ENCODE peak calls at places on chromosomes 5 and 9, in seven cellular contexts. I is GM23338; O is testis; J is effector memory CD4-positive, alpha-beta T cell; P is tibial nerve; N is MM.1S; K is prostate gland. W is an unnamed sample.

GRCh38 chr9:108478431-108478837 is 377.4 kb downstream of the ACTL7B start:
- DNase-seq in I (no peak), O (no peak), J (no peak), P (no peak), N (no peak), K (no peak), W (no peak)

GRCh38 chr9:94018628-94019027 is 63.5 kb upstream of the BARX1 start:
- DNase-seq in I (no peak), O (no peak), J (no peak), P (no peak), N (no peak), K (no peak), W (no peak)

GRCh38 chr9:13100914-13101572 is 178.4 kb downstream of the MPDZ start:
- DNase-seq in I (no peak), O (no peak), J (no peak), P (no peak), N (no peak), K (no peak), W (no peak)

GRCh38 chr5:177405805-177406204 is 3.6 kb downstream of the F12 start:
- DNase-seq in I (no peak), O (no peak), J (no peak), P (no peak), N (no peak), K (no peak), W (no peak)

GRCh38 chr5:103424008-103424407 is 138.6 kb downstream of the NUDT12 start:
- DNase-seq in I (no peak), O (no peak), J (no peak), P (no peak), N (no peak), K (no peak), W (no peak)

GRCh38 chr9:100674419-100675122 is 96.7 kb downstream of the CAVIN4 start:
- DNase-seq in I (no peak), O (no peak), J (no peak), P (no peak), N (peak; percentile 15), K (no peak), W (no peak)

GRCh38 chr9:92746567-92747458 is 17.8 kb downstream of the BICD2 start:
- DNase-seq in I (no peak), O (no peak), J (no peak), P (no peak), N (no peak), K (no peak), W (no peak)

GRCh38 chr9:2729721-2730120 is 12.4 kb downstream of the KCNV2 start:
- DNase-seq in I (no peak), O (no peak), J (no peak), P (no peak), N (no peak), K (no peak), W (no peak)

GRCh38 chr9:127975376-127976315 is 5.1 kb downstream of the EEIG1 start:
- DNase-seq in I (no peak), O (no peak), J (no peak), P (no peak), N (no peak), K (no peak), W (no peak)

GRCh38 chr5:101943784-101944183 is 352.3 kb downstream of the SLCO4C1 start:
- DNase-seq in I (no peak), O (no peak), J (no peak), P (no peak), N (no peak), K (no peak), W (no peak)

GRCh38 chr5:11904270-11904906 is at the start of gene CTNND2:
- DNase-seq in I (peak; percentile 94), O (peak; percentile 70), J (no peak), P (no peak), N (peak; percentile 67), K (peak; percentile 33), W (peak; percentile 88)

GRCh38 chr9:94974154-94974860 is 247.8 kb downstream of the AOPEP start:
- DNase-seq in I (no peak), O (no peak), J (no peak), P (no peak), N (no peak), K (no peak), W (no peak)

GRCh38 chr9:133658442-133659431 is 22.6 kb downstream of the DBH start:
- DNase-seq in I (no peak), O (peak; percentile 25), J (no peak), P (peak; percentile 45), N (no peak), K (peak; percentile 21), W (peak; percentile 90)

GRCh38 chr5:156640751-156641241 is 209.3 kb upstream of the PPP1R2B start:
- DNase-seq in I (no peak), O (no peak), J (no peak), P (no peak), N (no peak), K (no peak), W (no peak)

GRCh38 chr9:133460405-133461175 is 812 bp downstream of the CACFD1 start:
- DNase-seq in I (peak; percentile 79), O (peak; percentile 67), J (no peak), P (peak; percentile 33), N (peak; percentile 48), K (peak; percentile 41), W (no peak)

GRCh38 chr9:133303266-133304157 is 28.5 kb upstream of the ABO start:
- DNase-seq in I (no peak), O (no peak), J (no peak), P (no peak), N (no peak), K (no peak), W (no peak)

GRCh38 chr5:172504736-172505402 is 50.5 kb upstream of the SH3PXD2B start:
- DNase-seq in I (no peak), O (peak; percentile 73), J (no peak), P (peak; percentile 33), N (no peak), K (peak; percentile 1), W (no peak)

GRCh38 chr5:113523168-113523567 is 9.7 kb downstream of the YTHDC2 start:
- DNase-seq in I (no peak), O (no peak), J (no peak), P (no peak), N (no peak), K (no peak), W (no peak)

GRCh38 chr5:42894057-42894456 is 82.4 kb upstream of the SELENOP start:
- DNase-seq in I (peak; percentile 93), O (peak; percentile 59), J (no peak), P (no peak), N (no peak), K (no peak), W (peak; percentile 77)

GRCh38 chr5:21646469-21646868 is 1206.7 kb downstream of the CDH12 start:
- DNase-seq in I (no peak), O (no peak), J (no peak), P (no peak), N (no peak), K (no peak), W (no peak)

GRCh38 chr5:77210091-77211012 is at the start of gene PDE8B:
- DNase-seq in I (peak; percentile 51), O (peak; percentile 18), J (no peak), P (no peak), N (no peak), K (peak; percentile 15), W (peak; percentile 81)

GRCh38 chr5:90191352-90192045 is 218.1 kb downstream of the CETN3 start:
- DNase-seq in I (no peak), O (no peak), J (no peak), P (no peak), N (no peak), K (no peak), W (no peak)

GRCh38 chr9:88528356-88528755 is 6.6 kb upstream of the NXNL2 start:
- DNase-seq in I (no peak), O (no peak), J (no peak), P (no peak), N (no peak), K (no peak), W (no peak)

GRCh38 chr5:143399616-143400540 is 3.6 kb downstream of the NR3C1 start:
- DNase-seq in I (no peak), O (no peak), J (no peak), P (no peak), N (no peak), K (no peak), W (no peak)

DNA sequence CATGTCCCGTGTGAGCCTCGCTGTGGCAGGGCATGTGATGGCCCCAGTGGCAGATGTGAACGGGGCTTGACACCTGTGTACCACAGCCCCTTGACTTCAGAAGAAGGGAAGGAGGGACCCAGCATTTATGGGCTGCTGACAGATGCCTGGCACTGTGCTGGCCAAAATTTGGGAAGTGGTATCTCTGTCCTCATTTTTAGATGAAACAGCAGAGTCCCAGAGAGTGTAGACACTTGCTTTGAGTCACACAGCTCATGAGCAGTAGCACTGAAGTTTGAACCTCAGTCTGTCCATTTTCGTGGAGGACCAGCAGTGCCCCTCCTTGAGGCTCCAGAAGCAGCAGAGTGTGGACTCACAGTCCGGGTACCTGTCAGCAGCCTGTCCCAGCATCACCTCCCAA is 16.5 kb downstream of the NEK6 start:
- DNase-seq in I (no peak), O (no peak), J (no peak), P (no peak), N (no peak), K (no peak), W (no peak)
- H3K36me3 ChIP-seq in I (no peaks in the 10 kb centered on the region), O (no peaks in the 10 kb centered on the region), J (no peaks in the 10 kb centered on the region), P (no peaks in the 10 kb centered on the region), N (no peaks in the 10 kb centered on the region), K (no peaks in the 10 kb centered on the region), W (no peaks in the 10 kb centered on the region)

GRCh38 chr9:136151214-136151804 is 32.6 kb upstream of the TMEM250 start:
- DNase-seq in I (peak; percentile 72), O (no peak), J (no peak), P (no peak), N (no peak), K (no peak), W (peak; percentile 87)
- H3K4me3 ChIP-seq in I (peak overlapping the region; percentile 35), O (no peak overlapping the region), J (no peak overlapping the region), P (no peak overlapping the region), N (no peak overlapping the region), K (no peak overlapping the region), W (no peak overlapping the region)

DNA sequence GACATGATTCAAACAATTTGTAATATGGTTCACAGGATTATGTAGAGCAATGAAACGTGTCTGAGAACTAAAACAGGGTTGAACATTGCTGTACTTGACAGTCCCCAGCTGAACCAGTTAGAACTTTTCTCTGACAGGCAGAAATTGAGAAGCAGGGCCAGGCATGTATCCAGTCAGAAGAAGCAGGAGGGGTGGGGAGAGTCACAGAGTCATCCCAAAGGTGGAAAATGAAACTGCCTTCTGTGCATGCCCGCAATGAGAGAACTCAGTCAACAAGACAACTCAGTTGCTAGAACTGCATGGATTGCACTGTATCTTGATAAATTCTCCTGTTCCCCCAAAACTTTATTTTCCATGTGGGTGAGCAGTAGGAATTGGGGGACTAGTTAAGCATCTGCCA is 72.9 kb upstream of the PRLR start:
- DNase-seq in I (no peak), O (no peak), J (no peak), P (no peak), N (peak; percentile 61), K (no peak), W (no peak)
- H3K27me3 ChIP-seq in I (no peaks in the 10 kb centered on the region), O (no peaks in the 10 kb centered on the region), J (no peaks in the 10 kb centered on the region), P (no peaks in the 10 kb centered on the region), N (no peaks in the 10 kb centered on the region), K (no peaks in the 10 kb centered on the region), W (no peaks in the 10 kb centered on the region)

DNA sequence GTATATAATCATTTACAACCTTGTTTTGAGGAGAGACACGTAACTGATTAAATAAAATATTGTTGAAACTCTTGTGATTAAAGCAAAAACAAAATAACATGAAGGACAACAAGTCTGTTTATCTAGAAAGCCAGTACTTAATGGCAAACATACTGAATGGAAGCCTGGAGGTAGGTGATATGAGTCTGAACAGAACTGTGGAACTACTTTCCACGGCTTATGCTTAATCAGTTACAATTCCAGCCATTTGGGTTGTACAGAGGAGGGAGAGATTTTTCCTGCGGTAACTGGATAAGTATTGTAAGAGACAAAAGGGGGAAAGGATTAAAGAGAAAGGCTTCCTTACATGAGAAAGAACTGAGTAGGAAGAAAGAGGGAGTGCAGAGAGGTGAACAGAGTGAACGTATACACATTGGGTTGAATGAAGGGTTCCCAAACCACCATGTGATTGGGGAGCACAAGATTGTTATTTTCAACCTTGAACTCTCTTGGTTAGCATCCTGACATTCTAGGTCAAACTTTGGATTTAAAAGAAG is 4.4 kb downstream of the TMED7 start:
- DNase-seq in I (no peak), O (no peak), J (no peak), P (no peak), N (no peak), K (no peak), W (no peak)
- H3K36me3 ChIP-seq in I (peaks cover 17% of the 10 kb centered on the region), O (no peaks in the 10 kb centered on the region), J (peaks cover 29% of the 10 kb centered on the region), P (peaks cover 7% of the 10 kb centered on the region), N (peaks cover 11% of the 10 kb centered on the region), K (no peaks in the 10 kb centered on the region), W (peaks cover 5% of the 10 kb centered on the region)

W was measured in H7.